ENCODE peak calls at places on chromosomes 6 and 20, in eight cellular contexts. One of them, this sample, is unnamed.

GRCh38 chr6:70520575-70520974 is 46.2 kb upstream of the SDHAF4 start:
- DNase-seq in K562: no peak
- DNase-seq in esophagus muscularis mucosa: no peak
- DNase-seq in HCT116: no peak
- DNase-seq in suprapubic skin: no peak
- DNase-seq in HepG2: peak
- DNase-seq in breast epithelium: no peak
- DNase-seq in stomach: no peak
- DNase-seq in this sample: no peak

GRCh38 chr6:49676671-49677281 is 36.6 kb downstream of the CRISP2 start:
- DNase-seq in K562: no peak
- DNase-seq in esophagus muscularis mucosa: no peak
- DNase-seq in HCT116: no peak
- DNase-seq in suprapubic skin: no peak
- DNase-seq in HepG2: no peak
- DNase-seq in breast epithelium: no peak
- DNase-seq in stomach: no peak
- DNase-seq in this sample: no peak

GRCh38 chr20:48892849-48893352 is 28.6 kb upstream of the ARFGEF2 start:
- DNase-seq in K562: no peak
- DNase-seq in esophagus muscularis mucosa: no peak
- DNase-seq in HCT116: no peak
- DNase-seq in suprapubic skin: no peak
- DNase-seq in HepG2: no peak
- DNase-seq in breast epithelium: no peak
- DNase-seq in stomach: no peak
- DNase-seq in this sample: no peak

GRCh38 chr6:53984163-53984562 is 127.1 kb upstream of the MLIP start:
- DNase-seq in K562: no peak
- DNase-seq in esophagus muscularis mucosa: no peak
- DNase-seq in HCT116: peak
- DNase-seq in suprapubic skin: no peak
- DNase-seq in HepG2: peak
- DNase-seq in breast epithelium: no peak
- DNase-seq in stomach: no peak
- DNase-seq in this sample: no peak

GRCh38 chr6:121810346-121811032 is 375.0 kb downstream of the GJA1 start:
- DNase-seq in K562: no peak
- DNase-seq in esophagus muscularis mucosa: no peak
- DNase-seq in HCT116: no peak
- DNase-seq in suprapubic skin: no peak
- DNase-seq in HepG2: no peak
- DNase-seq in breast epithelium: no peak
- DNase-seq in stomach: no peak
- DNase-seq in this sample: no peak

GRCh38 chr6:75747985-75748742 is 875 bp upstream of the MYO6 start:
- DNase-seq in K562: no peak
- DNase-seq in esophagus muscularis mucosa: no peak
- DNase-seq in HCT116: no peak
- DNase-seq in suprapubic skin: no peak
- DNase-seq in HepG2: no peak
- DNase-seq in breast epithelium: no peak
- DNase-seq in stomach: no peak
- DNase-seq in this sample: no peak

GRCh38 chr6:31193206-31193605 is 22.7 kb upstream of the POU5F1 start:
- DNase-seq in K562: no peak
- DNase-seq in esophagus muscularis mucosa: no peak
- DNase-seq in HCT116: no peak
- DNase-seq in suprapubic skin: no peak
- DNase-seq in HepG2: no peak
- DNase-seq in breast epithelium: no peak
- DNase-seq in stomach: peak
- DNase-seq in this sample: no peak

GRCh38 chr6:90940812-90941481 is 354.1 kb upstream of the MAP3K7 start:
- DNase-seq in K562: peak
- DNase-seq in esophagus muscularis mucosa: no peak
- DNase-seq in HCT116: peak
- DNase-seq in suprapubic skin: no peak
- DNase-seq in HepG2: peak
- DNase-seq in breast epithelium: no peak
- DNase-seq in stomach: no peak
- DNase-seq in this sample: no peak

GRCh38 chr6:5497896-5498578 is 236.7 kb downstream of the FARS2 start:
- DNase-seq in K562: no peak
- DNase-seq in esophagus muscularis mucosa: no peak
- DNase-seq in HCT116: no peak
- DNase-seq in suprapubic skin: no peak
- DNase-seq in HepG2: no peak
- DNase-seq in breast epithelium: no peak
- DNase-seq in stomach: no peak
- DNase-seq in this sample: no peak

GRCh38 chr6:13908955-13909381 is 15.8 kb upstream of the RNF182 start:
- DNase-seq in K562: peak
- DNase-seq in esophagus muscularis mucosa: no peak
- DNase-seq in HCT116: peak
- DNase-seq in suprapubic skin: no peak
- DNase-seq in HepG2: peak
- DNase-seq in breast epithelium: no peak
- DNase-seq in stomach: peak
- DNase-seq in this sample: peak

GRCh38 chr6:32796848-32797776 is 19.7 kb downstream of the HLA-DOB start:
- DNase-seq in K562: peak
- DNase-seq in esophagus muscularis mucosa: peak
- DNase-seq in HCT116: peak
- DNase-seq in suprapubic skin: peak
- DNase-seq in HepG2: peak
- DNase-seq in breast epithelium: peak
- DNase-seq in stomach: peak
- DNase-seq in this sample: peak

GRCh38 chr20:54123587-54124180 is 50.1 kb downstream of the CYP24A1 start:
- DNase-seq in K562: no peak
- DNase-seq in esophagus muscularis mucosa: no peak
- DNase-seq in HCT116: peak
- DNase-seq in suprapubic skin: no peak
- DNase-seq in HepG2: peak
- DNase-seq in breast epithelium: peak
- DNase-seq in stomach: peak
- DNase-seq in this sample: no peak

GRCh38 chr6:168956884-168957730 is 296.5 kb downstream of the THBS2 start:
- DNase-seq in K562: peak
- DNase-seq in esophagus muscularis mucosa: no peak
- DNase-seq in HCT116: peak
- DNase-seq in suprapubic skin: peak
- DNase-seq in HepG2: peak
- DNase-seq in breast epithelium: no peak
- DNase-seq in stomach: peak
- DNase-seq in this sample: peak

GRCh38 chr20:46954490-46955038 is 59.9 kb downstream of the EYA2 start:
- DNase-seq in K562: no peak
- DNase-seq in esophagus muscularis mucosa: no peak
- DNase-seq in HCT116: no peak
- DNase-seq in suprapubic skin: no peak
- DNase-seq in HepG2: no peak
- DNase-seq in breast epithelium: peak
- DNase-seq in stomach: no peak
- DNase-seq in this sample: peak

GRCh38 chr6:38113810-38114577 is 294.5 kb downstream of the ZFAND3 start:
- DNase-seq in K562: no peak
- DNase-seq in esophagus muscularis mucosa: no peak
- DNase-seq in HCT116: no peak
- DNase-seq in suprapubic skin: no peak
- DNase-seq in HepG2: no peak
- DNase-seq in breast epithelium: no peak
- DNase-seq in stomach: no peak
- DNase-seq in this sample: no peak

GRCh38 chr20:41149679-41150131 is 12.4 kb downstream of the PLCG1 start:
- DNase-seq in K562: peak
- DNase-seq in esophagus muscularis mucosa: no peak
- DNase-seq in HCT116: peak
- DNase-seq in suprapubic skin: no peak
- DNase-seq in HepG2: peak
- DNase-seq in breast epithelium: no peak
- DNase-seq in stomach: no peak
- DNase-seq in this sample: no peak

GRCh38 chr20:31608256-31608980 is 3.3 kb downstream of the ID1 start:
- DNase-seq in K562: peak
- DNase-seq in esophagus muscularis mucosa: no peak
- DNase-seq in HCT116: peak
- DNase-seq in suprapubic skin: peak
- DNase-seq in HepG2: peak
- DNase-seq in breast epithelium: peak
- DNase-seq in stomach: peak
- DNase-seq in this sample: peak
- TF ChIP-seq POLR2A in K562: no peak
- TF ChIP-seq POLR2A in esophagus muscularis mucosa: no peak
- TF ChIP-seq POLR2A in HCT116: no peak
- TF ChIP-seq POLR2A in suprapubic skin: no peak
- TF ChIP-seq POLR2A in HepG2: no peak
- TF ChIP-seq POLR2A in breast epithelium: no peak
- TF ChIP-seq POLR2A in stomach: no peak
- TF ChIP-seq POLR2A in this sample: no peak

GRCh38 chr20:44041001-44041400 is 126.3 kb downstream of the TOX2 start:
- DNase-seq in K562: no peak
- DNase-seq in esophagus muscularis mucosa: peak
- DNase-seq in HCT116: no peak
- DNase-seq in suprapubic skin: no peak
- DNase-seq in HepG2: no peak
- DNase-seq in breast epithelium: no peak
- DNase-seq in stomach: peak
- DNase-seq in this sample: peak
- TF ChIP-seq POLR2AphosphoS5 in K562: no peak
- TF ChIP-seq POLR2AphosphoS5 in esophagus muscularis mucosa: no peak
- TF ChIP-seq POLR2AphosphoS5 in HCT116: no peak
- TF ChIP-seq POLR2AphosphoS5 in suprapubic skin: no peak
- TF ChIP-seq POLR2AphosphoS5 in HepG2: no peak
- TF ChIP-seq POLR2AphosphoS5 in breast epithelium: no peak
- TF ChIP-seq POLR2AphosphoS5 in stomach: no peak
- TF ChIP-seq POLR2AphosphoS5 in this sample: no peak

GRCh38 chr6:27178001-27178730 is 69.3 kb upstream of the PRSS16 start:
- DNase-seq in K562: no peak
- DNase-seq in esophagus muscularis mucosa: no peak
- DNase-seq in HCT116: peak
- DNase-seq in suprapubic skin: no peak
- DNase-seq in HepG2: peak
- DNase-seq in breast epithelium: no peak
- DNase-seq in stomach: peak
- DNase-seq in this sample: peak
- TF ChIP-seq POLR2A in K562: no peak
- TF ChIP-seq POLR2A in esophagus muscularis mucosa: no peak
- TF ChIP-seq POLR2A in HCT116: no peak
- TF ChIP-seq POLR2A in suprapubic skin: no peak
- TF ChIP-seq POLR2A in HepG2: no peak
- TF ChIP-seq POLR2A in breast epithelium: no peak
- TF ChIP-seq POLR2A in stomach: no peak
- TF ChIP-seq POLR2A in this sample: no peak

DNA sequence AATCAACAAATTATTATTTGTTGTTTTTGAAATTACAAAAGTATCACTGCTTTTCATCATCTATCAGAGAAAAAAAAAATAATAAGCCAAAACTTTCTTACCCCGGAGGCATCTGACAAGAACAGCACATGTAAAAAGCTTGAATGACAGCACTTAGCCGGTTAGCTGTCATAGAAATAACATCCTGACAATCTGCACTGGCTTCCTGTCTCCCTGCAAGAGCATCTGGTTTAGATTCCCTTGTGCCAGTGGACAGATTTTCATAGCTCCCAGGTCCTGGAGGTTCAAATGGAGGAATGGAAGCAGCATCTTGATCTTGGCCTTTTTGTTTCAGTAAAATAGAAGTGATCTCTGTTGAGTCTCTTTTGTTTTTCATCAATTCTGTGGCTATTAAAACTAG is 74.8 kb downstream of the HACE1 start:
- DNase-seq in K562: no peak
- DNase-seq in esophagus muscularis mucosa: no peak
- DNase-seq in HCT116: no peak
- DNase-seq in suprapubic skin: no peak
- DNase-seq in HepG2: no peak
- DNase-seq in breast epithelium: no peak
- DNase-seq in stomach: no peak
- DNase-seq in this sample: no peak
- TF ChIP-seq POLR2AphosphoS5 in K562: no peak
- TF ChIP-seq POLR2AphosphoS5 in esophagus muscularis mucosa: no peak
- TF ChIP-seq POLR2AphosphoS5 in HCT116: no peak
- TF ChIP-seq POLR2AphosphoS5 in suprapubic skin: no peak
- TF ChIP-seq POLR2AphosphoS5 in HepG2: no peak
- TF ChIP-seq POLR2AphosphoS5 in breast epithelium: no peak
- TF ChIP-seq POLR2AphosphoS5 in stomach: no peak
- TF ChIP-seq POLR2AphosphoS5 in this sample: no peak

GRCh38 chr6:156686940-156687874 is 90.0 kb upstream of the ARID1B start:
- DNase-seq in K562: peak
- DNase-seq in esophagus muscularis mucosa: peak
- DNase-seq in HCT116: peak
- DNase-seq in suprapubic skin: peak
- DNase-seq in HepG2: peak
- DNase-seq in breast epithelium: peak
- DNase-seq in stomach: peak
- DNase-seq in this sample: peak

GRCh38 chr6:156687875-156688549 is 89.2 kb upstream of the ARID1B start:
- DNase-seq in K562: peak
- DNase-seq in esophagus muscularis mucosa: no peak
- DNase-seq in HCT116: peak
- DNase-seq in suprapubic skin: no peak
- DNase-seq in HepG2: no peak
- DNase-seq in breast epithelium: no peak
- DNase-seq in stomach: peak
- DNase-seq in this sample: peak

GRCh38 chr6:156689656-156690055 is 87.5 kb upstream of the ARID1B start:
- DNase-seq in K562: no peak
- DNase-seq in esophagus muscularis mucosa: no peak
- DNase-seq in HCT116: no peak
- DNase-seq in suprapubic skin: no peak
- DNase-seq in HepG2: no peak
- DNase-seq in breast epithelium: no peak
- DNase-seq in stomach: no peak
- DNase-seq in this sample: no peak

GRCh38 chr6:156694679-156695078 is 82.5 kb upstream of the ARID1B start:
- DNase-seq in K562: no peak
- DNase-seq in esophagus muscularis mucosa: no peak
- DNase-seq in HCT116: no peak
- DNase-seq in suprapubic skin: no peak
- DNase-seq in HepG2: no peak
- DNase-seq in breast epithelium: no peak
- DNase-seq in stomach: no peak
- DNase-seq in this sample: no peak

DNA sequence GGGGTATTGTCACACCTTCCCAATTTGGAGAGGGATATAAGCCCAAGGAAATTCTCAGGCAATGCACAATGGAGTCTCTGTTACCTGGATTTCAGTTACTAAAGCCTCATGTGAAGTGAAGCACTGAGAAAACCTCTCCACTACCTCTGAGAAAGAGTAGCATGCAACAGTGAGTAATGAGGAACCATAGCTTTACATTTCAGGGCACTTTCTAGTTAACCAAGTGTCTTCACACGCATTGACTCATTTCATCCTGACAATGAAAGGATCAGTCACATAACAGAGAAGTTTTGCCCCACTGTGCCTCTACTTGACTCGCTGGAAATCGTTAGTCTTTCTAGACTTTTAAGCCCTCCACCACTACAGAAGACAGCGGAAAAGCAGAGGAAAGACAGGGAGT is 86.2 kb upstream of the ARID1B start:
- DNase-seq in K562: no peak
- DNase-seq in esophagus muscularis mucosa: no peak
- DNase-seq in HCT116: no peak
- DNase-seq in suprapubic skin: no peak
- DNase-seq in HepG2: no peak
- DNase-seq in breast epithelium: no peak
- DNase-seq in stomach: no peak
- DNase-seq in this sample: no peak
- TF ChIP-seq POLR2A in K562: no peak
- TF ChIP-seq POLR2A in esophagus muscularis mucosa: no peak
- TF ChIP-seq POLR2A in HCT116: no peak
- TF ChIP-seq POLR2A in suprapubic skin: no peak
- TF ChIP-seq POLR2A in HepG2: no peak
- TF ChIP-seq POLR2A in breast epithelium: no peak
- TF ChIP-seq POLR2A in stomach: no peak
- TF ChIP-seq POLR2A in this sample: no peak

This sample was measured in sigmoid colon.